ENCODE peak calls at places on chromosomes 6 and 20, in ten cellular contexts. I is CD8-positive, alpha-beta T cell; H is cardiac muscle cell; B is pancreas; Q is RWPE2; W is GM23248; J is left ventricle myocardium inferior; S is thoracic aorta; F is spleen; E is SK-N-SH. P is an unnamed sample. For H3K27me3 and H3K4me1, the result is how much of the 10 kb centered on the place peaks cover.

GRCh38 chr20:10338781-10339180 is 95.2 kb downstream of the MKKS start:
- DNase-seq in S (no peak), W (no peak), Q (no peak), J (no peak), I (no peak), F (no peak), E (no peak), B (no peak), H (no peak), P (no peak)

GRCh38 chr6:26295691-26296555 is 69.1 kb upstream of the BTN3A2 start:
- DNase-seq in F (no peak), Q (peak), E (no peak), S (no peak), J (no peak), B (no peak), H (peak), W (peak), I (no peak), P (no peak)

GRCh38 chr6:21531393-21531792 is 62.2 kb upstream of the SOX4 start:
- DNase-seq in F (no peak), I (no peak), S (no peak), Q (no peak), H (no peak), W (no peak), E (no peak), J (no peak), B (no peak), P (no peak)

GRCh38 chr20:18394363-18394762 is 72.5 kb downstream of the DZANK1 start:
- DNase-seq in B (no peak), E (no peak), J (no peak), Q (no peak), H (no peak), F (no peak), S (no peak), I (no peak), W (no peak), P (no peak)

GRCh38 chr6:150091466-150091865 is 22.5 kb upstream of the ULBP3 start:
- DNase-seq in S (no peak), Q (no peak), F (no peak), B (no peak), I (no peak), H (no peak), W (peak), J (no peak), E (no peak), P (no peak)

GRCh38 chr6:10465633-10466499 is 51.0 kb upstream of the TFAP2A start:
- DNase-seq in Q (no peak), I (no peak), S (no peak), J (no peak), W (peak), B (no peak), H (peak), E (peak), F (no peak), P (no peak)

GRCh38 chr6:156618600-156619205 is 158.5 kb upstream of the ARID1B start:
- DNase-seq in E (peak), B (no peak), I (no peak), W (no peak), Q (no peak), F (no peak), J (no peak), H (no peak), S (no peak), P (no peak)

GRCh38 chr6:136113736-136114173 is 136.4 kb downstream of the MTFR2 start:
- DNase-seq in F (no peak), E (peak), H (peak), B (no peak), I (no peak), W (peak), J (peak), Q (no peak), S (no peak), P (no peak)

GRCh38 chr6:139530551-139530950 is 156.1 kb upstream of the CITED2 start:
- DNase-seq in J (no peak), H (no peak), B (no peak), Q (no peak), S (no peak), I (no peak), E (no peak), W (no peak), F (no peak), P (no peak)

DNA sequence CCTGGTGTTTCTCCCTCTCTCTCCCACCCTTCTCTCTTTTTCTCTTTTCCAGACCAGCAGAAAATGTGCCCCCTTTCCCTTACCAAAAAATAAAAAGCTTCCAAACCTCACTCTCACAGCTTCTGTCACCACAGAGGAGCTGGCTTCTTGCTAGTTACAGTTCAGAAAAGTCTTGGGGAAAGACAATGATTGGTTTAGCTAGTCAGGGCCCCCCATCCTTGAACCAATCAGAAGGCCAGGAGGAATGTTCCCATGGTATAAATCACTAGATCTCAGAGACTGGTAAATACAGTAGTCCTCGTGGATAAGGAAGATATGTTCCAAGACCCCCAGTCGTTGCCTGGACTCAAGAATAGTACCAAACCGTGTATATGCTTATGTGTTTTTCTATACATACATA is 231.1 kb upstream of the TAB2 start:
- DNase-seq in J (no peak), F (no peak), S (no peak), Q (no peak), H (no peak), B (no peak), I (no peak), E (no peak), W (no peak), P (no peak)
- H3K27ac ChIP-seq in J (no peak), F (no peak), S (no peak), Q (no peak), H (no peak), B (no peak), I (no peak), E (no peak), W (no peak), P (no peak)

GRCh38 chr6:53903357-53903756 is 108.6 kb downstream of the LRRC1 start:
- DNase-seq in S (no peak), E (no peak), W (no peak), F (no peak), J (no peak), I (no peak), H (no peak), B (no peak), Q (no peak), P (no peak)
- H3K27me3 ChIP-seq in S (under half), E (under half), W (under half), F (under half), J (under half), I (under half), H (under half), B (under half), Q (under half), P (under half)

GRCh38 chr6:44053760-44054556 is 73.3 kb downstream of the MRPL14 start:
- DNase-seq in E (no peak), I (no peak), H (peak), W (peak), S (no peak), F (peak), J (no peak), Q (no peak), B (no peak), P (no peak)

GRCh38 chr6:44053106-44053756 is 74.0 kb downstream of the MRPL14 start:
- DNase-seq in E (no peak), W (no peak), B (no peak), J (no peak), F (peak), H (no peak), I (no peak), Q (no peak), S (no peak), P (no peak)

GRCh38 chr6:44052419-44053011 is 74.7 kb downstream of the MRPL14 start:
- DNase-seq in I (no peak), E (peak), H (peak), S (no peak), Q (no peak), J (no peak), B (no peak), W (peak), F (peak), P (no peak)

GRCh38 chr6:44056392-44057237 is 70.6 kb downstream of the MRPL14 start:
- DNase-seq in J (peak), F (peak), S (peak), Q (peak), I (no peak), B (no peak), W (peak), E (peak), H (peak), P (no peak)

DNA sequence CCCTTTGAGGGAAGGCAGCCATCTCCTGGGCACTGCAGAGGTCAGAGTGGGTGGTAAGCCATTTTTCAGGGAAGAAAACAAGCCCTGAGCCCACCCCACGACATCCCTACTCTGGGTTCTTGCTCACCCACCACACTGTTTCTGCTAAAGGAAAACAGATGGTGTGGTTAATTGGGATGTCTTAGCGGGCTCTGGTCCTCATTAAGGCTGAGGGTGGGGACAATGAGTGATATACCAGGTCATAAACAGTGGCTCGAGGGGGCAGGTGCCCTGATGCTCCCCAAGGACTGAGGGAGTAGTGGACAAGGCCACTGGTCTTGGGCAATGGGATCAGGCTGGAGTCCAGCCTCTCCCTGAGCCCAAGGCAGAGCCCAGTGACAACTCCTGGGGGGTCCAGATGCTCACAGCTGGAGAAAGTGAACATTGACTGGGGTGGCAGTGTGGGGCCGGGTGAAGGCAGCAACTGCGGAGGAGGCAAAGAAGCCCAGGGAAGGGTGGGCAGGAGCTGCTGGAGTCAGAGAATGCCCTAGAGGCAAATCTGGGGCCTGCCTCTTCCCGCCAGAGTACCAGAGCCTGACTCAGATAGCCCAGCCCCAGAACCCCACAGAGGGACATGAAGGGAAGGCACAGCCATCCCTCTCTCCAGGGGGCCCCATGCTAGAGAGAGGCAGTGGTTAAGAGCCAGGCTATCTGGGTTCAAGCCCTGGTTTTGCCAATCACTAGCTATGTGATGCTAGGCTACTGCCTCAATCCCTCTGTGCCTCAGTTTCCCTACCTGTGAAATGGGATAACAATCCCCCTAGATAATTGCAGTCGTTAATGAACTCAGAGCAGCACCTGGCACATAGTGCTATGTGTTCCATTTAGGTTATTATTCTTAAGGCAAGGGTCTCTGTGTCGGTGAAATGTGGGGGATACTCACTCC is 72.4 kb downstream of the MRPL14 start:
- DNase-seq in W (peak), J (no peak), S (no peak), E (peak), B (no peak), F (peak), H (no peak), Q (no peak), I (no peak), P (no peak)
- H3K4me1 ChIP-seq in W (half or more), J (half or more), S (under half), E (half or more), B (under half), F (half or more), H (under half), Q (half or more), I (under half), P (under half)

DNA sequence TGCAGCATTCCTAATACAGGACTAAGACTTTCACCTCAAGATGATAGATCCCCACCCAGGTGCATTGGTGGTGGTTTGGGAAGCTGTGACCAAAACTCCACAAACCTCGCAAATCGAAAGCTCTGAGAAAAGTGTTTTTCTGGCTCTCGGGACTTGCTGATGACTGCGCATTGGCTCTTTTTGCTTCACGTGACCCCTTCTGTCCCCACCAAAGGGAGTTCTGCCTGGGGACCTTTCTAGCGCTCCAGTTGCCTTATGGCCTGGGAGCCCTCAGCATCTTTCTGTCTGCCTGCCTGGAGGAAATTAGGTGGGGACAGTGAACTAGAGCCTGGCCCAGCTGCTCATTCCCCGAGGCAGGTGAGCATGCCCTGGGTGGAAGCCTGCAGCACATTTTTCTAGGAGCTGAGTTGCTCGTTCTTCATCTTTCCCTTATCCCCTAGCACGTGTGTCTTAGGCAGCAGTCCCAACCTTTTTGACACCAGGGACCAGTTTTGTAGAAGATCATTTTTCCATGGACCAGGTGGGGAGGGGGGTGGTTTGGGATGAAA is 90.2 kb downstream of the TXNDC5 start:
- DNase-seq in J (no peak), E (no peak), B (no peak), H (no peak), I (no peak), S (no peak), W (no peak), Q (no peak), F (no peak), P (no peak)
- H3K27ac ChIP-seq in J (no peak), E (no peak), B (no peak), H (no peak), I (no peak), S (no peak), W (peak), Q (no peak), F (no peak), P (no peak)

GRCh38 chr6:112252571-112253504 is 1.5 kb downstream of the LAMA4 start:
- DNase-seq in W (peak), B (no peak), F (no peak), S (no peak), J (no peak), I (no peak), Q (no peak), E (no peak), H (peak), P (no peak)

GRCh38 chr6:112251170-112251945 is 3.0 kb downstream of the LAMA4 start:
- DNase-seq in B (no peak), W (peak), S (no peak), Q (no peak), H (peak), E (no peak), I (no peak), J (peak), F (no peak), P (no peak)

GRCh38 chr6:112254921-112255320 is 554 bp upstream of the LAMA4 start:
- DNase-seq in W (peak), H (no peak), B (no peak), Q (no peak), J (no peak), S (no peak), F (no peak), I (no peak), E (no peak), P (no peak)

GRCh38 chr6:112253505-112253841 is 894 bp downstream of the LAMA4 start:
- DNase-seq in I (no peak), B (no peak), F (no peak), W (peak), J (no peak), Q (no peak), S (no peak), H (no peak), E (peak), P (no peak)

GRCh38 chr6:112253842-112254816 is at the start of gene LAMA4:
- DNase-seq in E (peak), S (no peak), B (no peak), W (peak), F (peak), I (no peak), H (peak), Q (no peak), J (peak), P (no peak)
- H3K27me3 ChIP-seq in E (under half), S (under half), B (under half), W (under half), F (under half), I (under half), H (under half), Q (under half), J (under half), P (under half)

GRCh38 chr20:36847009-36847709 is 28.8 kb upstream of the TLDC2 start:
- DNase-seq in S (peak), H (peak), W (peak), B (no peak), F (no peak), Q (peak), E (no peak), I (no peak), J (peak), P (no peak)
- H3K4me1 ChIP-seq in S (under half), H (under half), W (under half), B (under half), F (half or more), Q (under half), E (under half), I (under half), J (half or more), P (under half)

GRCh38 chr20:36572701-36573102 is 695 bp upstream of the TGIF2 start:
- DNase-seq in H (peak), W (peak), I (peak), Q (no peak), S (no peak), B (no peak), E (peak), F (no peak), J (no peak), P (no peak)

GRCh38 chr20:36575066-36575743 is 1.8 kb downstream of the TGIF2 start:
- DNase-seq in I (no peak), S (no peak), J (peak), F (no peak), B (peak), H (peak), Q (peak), E (peak), W (peak), P (peak)

GRCh38 chr20:36573103-36573797 is at the start of gene TGIF2:
- DNase-seq in W (peak), S (peak), J (peak), H (peak), Q (peak), I (peak), E (peak), F (peak), B (peak), P (peak)

GRCh38 chr20:36573798-36574277 is 441 bp downstream of the TGIF2 start:
- DNase-seq in E (peak), F (peak), W (peak), B (peak), J (peak), I (peak), Q (no peak), S (no peak), H (no peak), P (peak)

DNA sequence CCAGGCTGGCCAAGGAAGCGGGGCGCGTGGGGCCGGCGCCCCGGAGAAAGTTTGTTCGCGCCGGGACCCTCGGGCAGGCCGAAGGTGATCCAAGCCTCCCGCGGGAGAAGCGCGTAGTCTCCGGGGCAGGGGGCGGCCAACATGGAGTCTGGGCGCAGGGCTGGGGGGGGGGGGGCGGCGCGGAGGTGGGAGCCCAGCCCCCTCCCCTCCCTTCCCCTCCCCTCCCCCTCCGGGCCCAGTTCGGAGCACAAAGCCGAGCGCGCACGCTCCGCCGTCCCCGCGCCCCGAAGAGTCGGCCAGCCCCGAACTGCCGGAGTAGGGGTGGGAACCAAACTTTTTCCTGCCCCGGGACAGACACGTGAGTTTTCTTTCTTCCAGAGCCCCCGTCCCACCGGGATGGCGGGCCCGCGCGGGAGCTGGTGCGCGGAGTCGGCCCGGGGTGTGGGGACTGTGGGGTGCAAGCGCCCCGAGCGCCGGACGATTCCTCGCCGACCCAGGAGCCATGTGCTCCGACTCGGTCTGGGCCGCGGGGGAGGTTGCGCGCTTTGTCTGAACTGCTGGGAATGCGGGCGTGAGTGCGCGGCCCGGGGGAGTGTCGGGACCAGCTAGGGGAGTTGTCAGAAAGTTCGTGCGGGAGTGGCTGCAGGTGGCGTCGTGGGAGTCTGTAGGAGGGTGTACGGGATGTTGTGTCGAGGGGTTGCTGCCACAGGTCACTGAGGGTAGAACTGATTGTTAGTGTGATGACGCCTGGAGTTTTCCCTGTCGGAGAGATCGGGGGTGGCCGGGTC is 1.1 kb downstream of the TGIF2 start:
- DNase-seq in E (peak), Q (peak), H (peak), J (peak), I (peak), F (peak), W (peak), B (peak), S (no peak), P (peak)
- H3K27ac ChIP-seq in E (peak), Q (peak), H (peak), J (peak), I (peak), F (peak), W (no peak), B (peak), S (peak), P (peak)

DNA sequence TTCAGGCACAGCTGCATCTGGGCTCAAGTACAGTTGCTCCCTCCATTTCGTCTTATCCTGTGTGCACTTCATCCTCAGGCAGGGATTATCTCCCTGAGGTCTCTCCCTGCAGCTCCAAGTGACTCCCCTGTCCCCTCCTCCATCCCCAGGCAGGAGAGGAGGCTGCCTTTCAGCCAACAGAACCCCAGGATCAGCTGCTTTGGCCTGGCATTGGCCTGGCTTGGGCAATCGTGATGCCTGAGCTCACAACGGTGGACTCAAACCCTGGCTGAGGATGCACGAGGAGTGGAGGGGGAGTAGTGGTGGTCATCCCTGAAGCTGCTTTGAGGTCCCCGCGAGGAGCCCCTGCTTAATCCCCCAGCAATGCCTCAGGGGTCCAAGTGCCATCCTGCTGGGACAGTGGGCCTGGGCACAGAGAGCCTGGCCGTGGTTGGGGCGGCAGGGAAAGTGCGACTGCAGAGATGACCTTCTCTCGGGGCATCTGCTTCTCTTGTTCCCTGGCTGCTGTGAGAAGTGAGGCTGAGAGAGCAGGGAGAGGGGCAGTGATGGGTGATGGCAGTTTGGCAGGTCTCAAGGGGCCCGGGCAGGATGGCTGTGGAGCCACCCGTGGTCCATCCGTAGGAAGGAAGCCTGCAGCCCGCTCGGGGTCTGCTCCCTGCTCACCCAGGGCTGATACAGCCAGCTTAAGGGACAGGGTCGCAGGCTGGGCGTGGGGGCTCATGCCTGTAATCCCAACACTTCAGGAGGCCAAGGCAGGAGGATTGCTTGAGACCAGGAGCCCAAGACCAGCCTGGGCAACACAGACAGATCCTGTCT is 6.0 kb upstream of the HRH3 start:
- DNase-seq in F (no peak), S (no peak), E (no peak), W (no peak), I (no peak), J (no peak), B (no peak), H (no peak), Q (no peak), P (no peak)
- H3K27me3 ChIP-seq in F (half or more), S (under half), E (under half), W (under half), I (under half), J (half or more), B (under half), H (half or more), Q (half or more), P (under half)

GRCh38 chr20:5608104-5608447 is 142.1 kb upstream of the SHLD1 start:
- DNase-seq in S (no peak), E (peak), Q (no peak), I (no peak), F (no peak), J (no peak), B (no peak), H (no peak), W (no peak), P (no peak)
- H3K4me1 ChIP-seq in S (under half), E (under half), Q (under half), I (under half), F (half or more), J (half or more), B (under half), H (under half), W (under half), P (half or more)

GRCh38 chr6:46507426-46507825 is 16.2 kb upstream of the RCAN2 start:
- DNase-seq in E (no peak), W (no peak), F (no peak), J (no peak), S (no peak), Q (no peak), H (no peak), I (no peak), B (no peak), P (no peak)
- H3K27ac ChIP-seq in E (no peak), W (no peak), F (no peak), J (peak), S (peak), Q (no peak), H (no peak), I (no peak), B (peak), P (no peak)

P was measured in CD8-positive, alpha-beta memory T cell.